ENCODE peak calls at places on chromosomes 13 and 19, in four cellular contexts. L, U, E and J are unnamed samples.

GRCh38 chr19:13748169-13748884 is 16.0 kb upstream of the MRI1 start:
- DNase-seq in L (peak), U (peak), E (no peak), J (no peak)

GRCh38 chr19:36213793-36214387 is 575 bp downstream of the ZNF565 start:
- DNase-seq in L (no peak), E (no peak), U (peak), J (peak)

GRCh38 chr13:112869202-112870061 is 99.6 kb upstream of the MCF2L start:
- DNase-seq in L (no peak), U (peak), E (no peak), J (no peak)

GRCh38 chr13:67299731-67300130 is 69.6 kb upstream of the PCDH9 start:
- DNase-seq in L (no peak), U (peak), E (no peak), J (no peak)

GRCh38 chr19:46748325-46749109 is 2.3 kb upstream of the STRN4 start:
- DNase-seq in E (peak), U (peak), L (peak), J (peak)

GRCh38 chr13:36344886-36345437 is 1.2 kb downstream of the SPART start:
- DNase-seq in E (no peak), U (no peak), L (no peak), J (no peak)

GRCh38 chr19:40739030-40739839 is 11.0 kb downstream of the ACTMAP start:
- DNase-seq in U (no peak), E (no peak), L (no peak), J (no peak)

GRCh38 chr19:12944064-12944674 is 1.5 kb upstream of the RAD23A start:
- DNase-seq in E (no peak), U (no peak), L (no peak), J (no peak)

GRCh38 chr19:4326837-4327251 is 11.8 kb downstream of the STAP2 start:
- DNase-seq in U (no peak), L (no peak), E (no peak), J (no peak)

GRCh38 chr19:49712397-49712859 is 21.5 kb downstream of the CPT1C start:
- DNase-seq in U (peak), L (peak), E (no peak), J (peak)

GRCh38 chr19:2333027-2333806 is 4.7 kb downstream of the SPPL2B start:
- DNase-seq in L (no peak), U (no peak), E (peak), J (no peak)

GRCh38 chr19:39135701-39136100 is 10.1 kb downstream of the PAK4 start:
- DNase-seq in L (no peak), E (no peak), U (no peak), J (no peak)

GRCh38 chr13:69374036-69374435 is 733.6 kb upstream of the ATXN8OS start:
- DNase-seq in U (no peak), L (no peak), E (no peak), J (no peak)

GRCh38 chr19:2633693-2634075 is 68.8 kb downstream of the GNG7 start:
- DNase-seq in U (no peak), L (no peak), E (no peak), J (no peak)

DNA sequence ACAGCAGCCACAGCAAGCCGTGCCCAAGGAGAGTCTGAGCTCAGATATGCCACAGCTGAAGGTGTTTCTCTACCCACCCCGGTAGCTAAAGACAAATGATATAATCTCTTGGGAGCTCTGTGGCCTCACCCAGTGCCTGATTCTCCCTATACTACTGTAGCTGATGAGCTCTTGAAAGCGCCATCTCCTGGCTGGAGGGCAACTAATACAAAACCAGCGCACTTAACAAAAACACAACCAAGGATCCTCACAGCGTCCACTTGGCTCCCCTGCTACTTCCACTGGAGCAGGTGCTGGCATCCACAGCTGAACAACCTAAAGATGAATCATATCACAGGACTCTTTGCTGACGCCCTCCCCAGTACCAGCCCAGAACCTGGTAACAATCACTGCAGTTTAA is 1212.0 kb downstream of the PCDH17 start:
- DNase-seq in E (no peak), U (no peak), L (no peak), J (no peak)
- TF ChIP-seq CTCF in E (no peak), U (no peak), L (no peak), J (no peak)

GRCh38 chr13:23699271-23699670 is 129.1 kb downstream of the TNFRSF19 start:
- DNase-seq in E (no peak), U (no peak), L (no peak), J (no peak)
- TF ChIP-seq CTCF in E (no peak), U (no peak), L (no peak), J (no peak)

DNA sequence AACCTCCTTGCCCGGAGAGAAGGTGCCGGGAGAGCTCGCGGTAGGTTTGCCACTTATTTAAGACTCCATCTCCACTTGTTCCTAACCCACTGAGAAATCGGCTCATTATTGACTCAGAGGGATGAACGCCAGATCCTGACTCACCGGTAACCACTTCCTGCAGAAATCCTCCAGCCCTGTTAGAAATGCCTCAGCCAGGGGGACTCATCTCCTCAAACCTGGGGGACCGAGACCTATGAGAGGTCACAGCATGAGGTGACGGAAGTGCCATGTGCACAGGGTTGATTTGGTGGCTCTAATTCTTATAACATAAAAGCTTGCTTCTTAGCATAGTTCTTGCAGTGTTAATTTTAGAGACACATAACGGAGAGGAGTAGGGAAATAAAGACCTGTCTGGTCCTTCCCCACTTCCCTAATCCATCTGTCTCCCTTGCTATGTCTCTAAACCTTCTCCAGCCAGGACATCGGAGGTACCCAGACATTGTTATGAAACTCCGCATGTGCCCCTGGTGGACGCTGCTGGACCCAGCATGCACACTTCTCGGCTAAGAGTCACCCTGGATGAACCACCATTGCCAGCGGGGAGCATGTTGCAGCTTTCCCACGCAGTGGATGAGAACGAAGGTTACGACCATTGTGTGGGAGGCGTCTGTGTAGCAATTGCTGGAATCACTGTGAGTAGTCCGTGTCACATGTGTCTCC is 158.9 kb downstream of the EFNB2 start:
- DNase-seq in L (peak), E (peak), U (peak), J (peak)
- TF ChIP-seq CTCF in L (peak), E (no peak), U (no peak), J (no peak)

GRCh38 chr13:33800646-33801186 is 17.2 kb upstream of the RFC3 start:
- DNase-seq in E (no peak), U (no peak), L (no peak), J (no peak)

GRCh38 chr13:33796095-33796494 is 21.9 kb upstream of the RFC3 start:
- DNase-seq in E (no peak), L (no peak), U (no peak), J (no peak)

GRCh38 chr13:33797622-33798021 is 20.3 kb upstream of the RFC3 start:
- DNase-seq in U (no peak), E (no peak), L (no peak), J (no peak)

GRCh38 chr13:33798023-33798422 is 19.9 kb upstream of the RFC3 start:
- DNase-seq in L (no peak), U (no peak), E (no peak), J (no peak)

DNA sequence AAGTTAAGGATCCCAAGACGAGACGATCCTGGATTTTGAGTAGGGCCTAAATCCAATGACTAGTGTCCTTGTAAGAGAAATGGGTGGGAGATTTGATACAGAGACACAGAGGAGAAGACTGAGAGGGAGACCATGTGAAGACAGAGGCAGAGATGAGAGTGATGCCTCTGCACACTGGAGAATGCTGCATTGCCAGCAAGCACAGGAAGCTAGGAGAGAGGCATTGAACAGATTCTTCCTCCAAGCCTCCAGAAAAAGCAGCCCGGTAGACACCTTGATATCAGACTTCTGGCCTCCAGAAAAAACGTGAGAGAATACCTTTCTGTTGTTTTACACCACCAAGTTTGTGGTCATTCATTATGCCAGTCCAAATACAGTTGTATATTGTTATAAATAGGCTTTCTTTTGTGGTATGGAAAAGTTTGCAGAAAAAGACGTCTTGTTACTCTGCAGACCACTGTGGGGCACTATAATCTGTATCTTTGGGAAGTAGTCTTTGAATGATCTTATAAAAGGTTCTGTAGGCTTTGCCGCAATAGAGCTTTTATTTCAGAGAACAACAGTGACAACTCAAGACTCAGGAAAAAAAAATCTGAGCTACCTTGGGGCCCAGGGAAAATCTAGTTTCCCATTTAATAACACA is 17.9 kb upstream of the RFC3 start:
- DNase-seq in E (no peak), U (peak), L (no peak), J (no peak)
- TF ChIP-seq CTCF in E (no peak), U (peak), L (peak), J (no peak)

DNA sequence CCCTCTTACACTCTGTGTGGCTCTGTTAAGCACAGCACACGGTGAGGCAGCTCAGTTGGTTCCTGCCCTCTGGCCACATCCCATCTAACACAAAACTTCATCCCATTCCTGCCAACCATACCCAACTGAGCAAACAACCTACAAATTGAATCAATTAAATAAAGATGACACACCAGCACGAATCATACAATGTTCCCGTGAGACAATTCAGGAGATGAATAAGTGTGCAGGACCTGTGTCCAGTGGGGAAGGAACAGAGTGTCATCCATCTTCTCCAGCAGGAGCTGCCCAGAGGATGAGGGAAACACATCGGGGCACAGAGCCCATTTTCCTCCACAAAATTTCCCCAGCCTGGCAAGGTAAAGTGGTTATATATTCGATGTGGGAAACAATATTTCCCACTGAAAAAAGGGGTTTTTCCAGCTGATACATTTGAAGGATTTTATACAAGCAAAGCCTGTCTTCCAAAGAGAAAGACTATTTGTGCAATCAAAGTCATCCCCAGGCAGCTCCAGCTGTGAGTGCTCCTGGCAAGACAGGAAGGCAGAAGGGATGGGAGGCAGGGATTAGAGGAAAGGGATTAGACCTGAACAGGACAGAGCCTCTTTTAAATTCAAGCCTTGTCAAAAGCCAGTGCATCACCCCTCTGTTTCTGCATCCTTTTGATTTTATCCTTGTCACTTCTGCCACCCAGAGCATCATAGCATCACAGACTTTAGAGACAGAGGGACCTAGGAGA is 240.2 kb downstream of the LHFPL6 start:
- DNase-seq in U (peak), L (no peak), E (no peak), J (no peak)
- TF ChIP-seq CTCF in U (no peak), L (no peak), E (no peak), J (no peak)

GRCh38 chr19:43773725-43774102 is 7.1 kb downstream of the KCNN4 start:
- DNase-seq in L (no peak), E (no peak), U (no peak), J (no peak)

GRCh38 chr19:43776285-43776684 is 4.5 kb downstream of the KCNN4 start:
- DNase-seq in E (no peak), L (no peak), U (no peak), J (no peak)

GRCh38 chr19:43774103-43774939 is 6.5 kb downstream of the KCNN4 start:
- DNase-seq in E (peak), U (peak), L (no peak), J (no peak)

GRCh38 chr19:43777163-43777700 is 3.5 kb downstream of the KCNN4 start:
- DNase-seq in U (peak), E (no peak), L (no peak), J (peak)

GRCh38 chr19:43775299-43775890 is 5.4 kb downstream of the KCNN4 start:
- DNase-seq in U (no peak), E (no peak), L (no peak), J (no peak)
- TF ChIP-seq CTCF in U (no peak), E (no peak), L (no peak), J (no peak)